ENCODE peak calls at places on chromosomes 4 and X, in nine cellular contexts. G, O, K, N, Y, F, B, H and Q are unnamed samples.

GRCh38 chr4:23368081-23368697 is 521.7 kb downstream of the PPARGC1A start:
- DNase-seq in G (no peak), O (peak; percentile 44), K (peak; percentile 1), N (no peak), Y (no peak), F (no peak), B (no peak), H (peak; percentile 8), Q (no peak)

GRCh38 chrX:41293269-41293668 is 40.7 kb upstream of the DDX3X start:
- DNase-seq in G (no peak), O (no peak), K (no peak), N (no peak), Y (no peak), F (no peak), B (peak; percentile 9), H (no peak), Q (no peak)

GRCh38 chr4:105994061-105994460 is 98.8 kb downstream of the NPNT start:
- DNase-seq in G (no peak), O (no peak), K (no peak), N (no peak), Y (no peak), F (no peak), B (no peak), H (no peak), Q (no peak)

GRCh38 chr4:113625902-113626301 is 135.6 kb downstream of the CAMK2D start:
- DNase-seq in G (no peak), O (no peak), K (no peak), N (no peak), Y (no peak), F (no peak), B (no peak), H (no peak), Q (no peak)

GRCh38 chrX:74536142-74537010 is 78.0 kb downstream of the RLIM start:
- DNase-seq in G (peak; percentile 83), O (peak; percentile 89), K (peak; percentile 83), N (peak; percentile 87), Y (peak; percentile 59), F (peak; percentile 71), B (peak; percentile 84), H (peak; percentile 89), Q (no peak)

GRCh38 chrX:110667706-110668105 is 127.9 kb downstream of the CHRDL1 start:
- DNase-seq in G (no peak), O (no peak), K (no peak), N (no peak), Y (no peak), F (no peak), B (no peak), H (no peak), Q (no peak)

GRCh38 chrX:137428251-137428661 is 137.7 kb upstream of the ZIC3 start:
- DNase-seq in G (no peak), O (no peak), K (no peak), N (no peak), Y (no peak), F (no peak), B (no peak), H (no peak), Q (no peak)

GRCh38 chrX:15301924-15302323 is 13.5 kb downstream of the ASB11 start:
- DNase-seq in G (peak; percentile 81), O (peak; percentile 23), K (peak; percentile 41), N (peak; percentile 20), Y (peak; percentile 62), F (no peak), B (peak; percentile 26), H (peak; percentile 46), Q (peak; percentile 12)

GRCh38 chr4:119627267-119628190 is 1.1 kb downstream of the PDE5A start:
- DNase-seq in G (peak; percentile 55), O (peak; percentile 69), K (peak; percentile 86), N (peak; percentile 80), Y (peak; percentile 48), F (peak; percentile 69), B (peak; percentile 35), H (peak; percentile 92), Q (no peak)

GRCh38 chr4:40719008-40719623 is 30.6 kb upstream of the NSUN7 start:
- DNase-seq in G (no peak), O (no peak), K (peak; percentile 64), N (peak; percentile 72), Y (no peak), F (no peak), B (peak; percentile 78), H (peak; percentile 66), Q (peak; percentile 42)

GRCh38 chr4:109432676-109433075 is 939 bp upstream of the SEC24B start:
- DNase-seq in G (no peak), O (no peak), K (peak; percentile 77), N (peak; percentile 79), Y (no peak), F (peak; percentile 39), B (peak; percentile 83), H (peak; percentile 65), Q (no peak)

GRCh38 chr4:4460759-4461158 is 73.9 kb downstream of the NSG1 start:
- DNase-seq in G (no peak), O (no peak), K (no peak), N (no peak), Y (no peak), F (no peak), B (no peak), H (no peak), Q (no peak)

GRCh38 chr4:150173420-150173819 is 95.2 kb downstream of the DCLK2 start:
- DNase-seq in G (no peak), O (no peak), K (no peak), N (peak; percentile 31), Y (no peak), F (no peak), B (peak; percentile 6), H (no peak), Q (no peak)

GRCh38 chr4:65624651-65625050 is 45.6 kb downstream of the EPHA5 start:
- DNase-seq in G (no peak), O (no peak), K (peak; percentile 4), N (peak; percentile 9), Y (no peak), F (no peak), B (no peak), H (no peak), Q (no peak)

GRCh38 chrX:17496407-17496806 is 121.4 kb downstream of the NHS start:
- DNase-seq in G (no peak), O (no peak), K (no peak), N (no peak), Y (no peak), F (no peak), B (no peak), H (no peak), Q (no peak)

GRCh38 chr4:6509587-6509986 is 37.2 kb upstream of the PPP2R2C start:
- DNase-seq in G (no peak), O (no peak), K (no peak), N (no peak), Y (no peak), F (no peak), B (no peak), H (no peak), Q (no peak)

DNA sequence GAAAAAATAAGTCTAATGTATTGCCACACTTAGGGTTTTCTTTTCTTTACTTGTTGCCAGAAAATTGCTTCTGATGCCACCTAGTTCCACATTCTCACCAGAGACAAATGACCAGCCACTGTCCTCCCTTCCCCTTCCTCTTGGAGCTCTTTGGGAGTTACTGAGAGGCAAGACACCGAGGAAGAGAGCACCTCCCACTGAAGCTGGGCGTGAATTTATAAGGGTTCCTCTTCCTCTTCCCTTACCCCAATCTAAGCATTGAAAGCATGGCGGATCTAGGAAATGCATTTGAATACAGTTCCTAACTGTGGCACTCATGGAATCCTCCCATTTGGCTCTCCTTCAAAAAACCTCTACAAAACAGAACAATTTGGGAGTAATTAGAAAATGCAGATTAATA is 30.1 kb downstream of the ANXA3 start:
- DNase-seq in G (no peak), O (peak; percentile 17), K (no peak), N (no peak), Y (no peak), F (no peak), B (no peak), H (no peak), Q (no peak)
- H3K4me3 ChIP-seq in G (no peak overlapping the region), O (no peak overlapping the region), K (no peak overlapping the region), N (no peak overlapping the region), Y (no peak overlapping the region), F (no peak overlapping the region), B (no peak overlapping the region), H (no peak overlapping the region), Q (no peak overlapping the region)

GRCh38 chrX:1451676-1452496 is 823 bp downstream of the ASMTL start:
- DNase-seq in G (peak; percentile 44), O (peak; percentile 36), K (no peak), N (no peak), Y (no peak), F (no peak), B (no peak), H (no peak), Q (no peak)

GRCh38 chrX:1453390-1453783 is 678 bp upstream of the ASMTL start:
- DNase-seq in G (no peak), O (no peak), K (no peak), N (peak; percentile 72), Y (no peak), F (peak; percentile 33), B (no peak), H (no peak), Q (no peak)

GRCh38 chrX:1451251-1451675 is 1.4 kb downstream of the ASMTL start:
- DNase-seq in G (peak; percentile 40), O (no peak), K (no peak), N (no peak), Y (no peak), F (no peak), B (no peak), H (no peak), Q (no peak)

GRCh38 chrX:1453951-1454785 is 1.5 kb upstream of the ASMTL start:
- DNase-seq in G (peak; percentile 87), O (peak; percentile 86), K (peak; percentile 69), N (peak; percentile 72), Y (peak; percentile 80), F (peak; percentile 23), B (peak; percentile 85), H (peak; percentile 75), Q (peak; percentile 10)

GRCh38 chrX:1452497-1453389 is at the start of gene ASMTL:
- DNase-seq in G (peak; percentile 100), O (peak; percentile 100), K (peak; percentile 99), N (peak; percentile 99), Y (peak; percentile 100), F (peak; percentile 99), B (peak; percentile 100), H (peak; percentile 100), Q (peak; percentile 93)
- H3K4me3 ChIP-seq in G (peak within 1 kb of the TSS; percentile 61), O (peak within 1 kb of the TSS; percentile 79), K (peak within 1 kb of the TSS; percentile 76), N (peak within 1 kb of the TSS; percentile 88), Y (peak within 1 kb of the TSS; percentile 100), F (peak within 1 kb of the TSS; percentile 87), B (peak within 1 kb of the TSS; percentile 96), H (peak within 1 kb of the TSS; percentile 71), Q (peak within 1 kb of the TSS; percentile 95)

DNA sequence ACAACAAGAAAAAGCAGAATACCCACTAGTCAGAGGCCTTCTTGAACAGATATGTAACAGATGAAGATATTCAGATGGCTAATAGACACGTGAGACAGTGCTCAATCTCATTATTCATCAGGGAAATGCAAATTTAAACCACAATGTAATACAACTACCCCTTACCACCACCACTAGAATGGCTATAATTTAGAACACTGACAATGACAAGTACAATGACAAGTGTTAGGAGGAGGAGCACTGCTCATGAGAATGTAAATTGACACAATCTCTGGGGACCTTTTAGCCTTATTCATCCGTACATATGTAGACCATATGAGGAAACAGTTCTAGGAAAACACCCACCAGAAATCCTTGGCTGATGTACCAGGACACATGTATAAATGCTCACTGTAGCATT is 13.1 kb downstream of the ZNF81 start:
- DNase-seq in G (no peak), O (no peak), K (no peak), N (no peak), Y (no peak), F (no peak), B (no peak), H (no peak), Q (no peak)
- H3K4me3 ChIP-seq in G (no peak overlapping the region), O (no peak overlapping the region), K (no peak overlapping the region), N (no peak overlapping the region), Y (no peak overlapping the region), F (no peak overlapping the region), B (no peak overlapping the region), H (no peak overlapping the region), Q (no peak overlapping the region)

GRCh38 chr4:78937837-78938236 is 1.4 kb downstream of the PAQR3 start:
- DNase-seq in G (no peak), O (no peak), K (peak; percentile 16), N (peak; percentile 18), Y (no peak), F (no peak), B (peak; percentile 25), H (no peak), Q (no peak)
- H3K4me3 ChIP-seq in G (no peak overlapping the region), O (no peak overlapping the region), K (no peak overlapping the region), N (peak overlapping the region; percentile 95), Y (no peak overlapping the region), F (no peak overlapping the region), B (no peak overlapping the region), H (peak overlapping the region; percentile 72), Q (no peak overlapping the region)